ENCODE peak calls at places on chromosomes 16 and 17, in five cellular contexts. W, L, D, H and T are unnamed samples.

GRCh38 chr17:42107597-42108576 is 4.6 kb downstream of the DHX58 start:
- DNase-seq in W (peak), D (peak), L (peak), H (peak), T (no peak)

GRCh38 chr16:81324808-81325207 is 10.0 kb downstream of the GAN start:
- DNase-seq in L (no peak), D (no peak), H (no peak), W (no peak), T (no peak)

GRCh38 chr17:76734080-76734840 is 2.9 kb downstream of the SRSF2 start:
- DNase-seq in H (no peak), D (peak), W (no peak), L (peak), T (no peak)

GRCh38 chr17:3723188-3723555 is 531 bp upstream of the HASPIN start:
- DNase-seq in W (no peak), D (no peak), H (no peak), L (no peak), T (no peak)

GRCh38 chr17:74096456-74096855 is 107.0 kb upstream of the RPL38 start:
- DNase-seq in D (no peak), H (no peak), W (no peak), L (no peak), T (no peak)

GRCh38 chr17:67606471-67606870 is 111.3 kb upstream of the NOL11 start:
- DNase-seq in W (no peak), D (no peak), H (no peak), L (no peak), T (no peak)

GRCh38 chr16:10992797-10993196 is 48.4 kb downstream of the CLEC16A start:
- DNase-seq in D (no peak), L (peak), H (no peak), W (no peak), T (peak)

GRCh38 chr16:49967012-49967559 is 57.9 kb upstream of the CNEP1R1 start:
- DNase-seq in L (no peak), W (no peak), H (no peak), D (no peak), T (no peak)

GRCh38 chr17:34519286-34519685 is 60.1 kb upstream of the TMEM132E start:
- DNase-seq in H (no peak), W (peak), L (peak), D (peak), T (no peak)

GRCh38 chr17:41835214-41835799 is 725 bp downstream of the NT5C3B start:
- DNase-seq in L (no peak), W (no peak), D (no peak), H (no peak), T (no peak)